ENCODE peak calls at places on chromosome 13, in five cellular contexts. One of them, this sample, is unnamed.

GRCh38 chr13:106753241-106753640 is 185.3 kb upstream of the ARGLU1 start:
- DNase-seq in thoracic aorta: no peak
- DNase-seq in left lung: no peak
- DNase-seq in mucosa of descending colon: no peak
- DNase-seq in fibroblast of mammary gland: no peak
- DNase-seq in this sample: no peak

GRCh38 chr13:40458283-40459031 is 208.0 kb downstream of the FOXO1 start:
- DNase-seq in thoracic aorta: no peak
- DNase-seq in left lung: no peak
- DNase-seq in mucosa of descending colon: no peak
- DNase-seq in fibroblast of mammary gland: no peak
- DNase-seq in this sample: no peak

GRCh38 chr13:48176781-48177180 is 56.2 kb upstream of the ITM2B start:
- DNase-seq in thoracic aorta: no peak
- DNase-seq in left lung: no peak
- DNase-seq in mucosa of descending colon: no peak
- DNase-seq in fibroblast of mammary gland: no peak
- DNase-seq in this sample: no peak

GRCh38 chr13:36639610-36640009 is 34.2 kb upstream of the SERTM1 start:
- DNase-seq in thoracic aorta: no peak
- DNase-seq in left lung: no peak
- DNase-seq in mucosa of descending colon: no peak
- DNase-seq in fibroblast of mammary gland: no peak
- DNase-seq in this sample: no peak

GRCh38 chr13:29162638-29163037 is 342.5 kb downstream of the MTUS2 start:
- DNase-seq in thoracic aorta: no peak
- DNase-seq in left lung: no peak
- DNase-seq in mucosa of descending colon: no peak
- DNase-seq in fibroblast of mammary gland: no peak
- DNase-seq in this sample: no peak

GRCh38 chr13:34467450-34468083 is 474.5 kb upstream of the NBEA start:
- DNase-seq in thoracic aorta: no peak
- DNase-seq in left lung: no peak
- DNase-seq in mucosa of descending colon: no peak
- DNase-seq in fibroblast of mammary gland: no peak
- DNase-seq in this sample: no peak

GRCh38 chr13:36724141-36724540 is 50.3 kb downstream of the SERTM1 start:
- DNase-seq in thoracic aorta: no peak
- DNase-seq in left lung: no peak
- DNase-seq in mucosa of descending colon: no peak
- DNase-seq in fibroblast of mammary gland: no peak
- DNase-seq in this sample: no peak

GRCh38 chr13:88483202-88483601 is 812.0 kb downstream of the SLITRK5 start:
- DNase-seq in thoracic aorta: no peak
- DNase-seq in left lung: no peak
- DNase-seq in mucosa of descending colon: no peak
- DNase-seq in fibroblast of mammary gland: no peak
- DNase-seq in this sample: no peak

GRCh38 chr13:110867380-110867779 is 47.5 kb downstream of the ANKRD10 start:
- DNase-seq in thoracic aorta: no peak
- DNase-seq in left lung: no peak
- DNase-seq in mucosa of descending colon: no peak
- DNase-seq in fibroblast of mammary gland: no peak
- DNase-seq in this sample: no peak

GRCh38 chr13:49370390-49370789 is 73.5 kb downstream of the CAB39L start:
- DNase-seq in thoracic aorta: no peak
- DNase-seq in left lung: no peak
- DNase-seq in mucosa of descending colon: no peak
- DNase-seq in fibroblast of mammary gland: no peak
- DNase-seq in this sample: no peak

GRCh38 chr13:23020246-23020843 is 160.4 kb upstream of the SGCG start:
- DNase-seq in thoracic aorta: no peak
- DNase-seq in left lung: no peak
- DNase-seq in mucosa of descending colon: no peak
- DNase-seq in fibroblast of mammary gland: peak; percentile 69
- DNase-seq in this sample: no peak

GRCh38 chr13:99442273-99442895 is 58.9 kb upstream of the TM9SF2 start:
- DNase-seq in thoracic aorta: no peak
- DNase-seq in left lung: no peak
- DNase-seq in mucosa of descending colon: no peak
- DNase-seq in fibroblast of mammary gland: peak; percentile 56
- DNase-seq in this sample: no peak

GRCh38 chr13:19634129-19634740 is 776 bp downstream of the MPHOSPH8 start:
- DNase-seq in thoracic aorta: no peak
- DNase-seq in left lung: no peak
- DNase-seq in mucosa of descending colon: no peak
- DNase-seq in fibroblast of mammary gland: peak; percentile 45
- DNase-seq in this sample: no peak

GRCh38 chr13:98798849-98799645 is 46.6 kb upstream of the SLC15A1 start:
- DNase-seq in thoracic aorta: no peak
- DNase-seq in left lung: no peak
- DNase-seq in mucosa of descending colon: no peak
- DNase-seq in fibroblast of mammary gland: peak; percentile 96
- DNase-seq in this sample: no peak

GRCh38 chr13:107851670-107852460 is 363.5 kb downstream of the LIG4 start:
- DNase-seq in thoracic aorta: no peak
- DNase-seq in left lung: no peak
- DNase-seq in mucosa of descending colon: no peak
- DNase-seq in fibroblast of mammary gland: no peak
- DNase-seq in this sample: no peak

GRCh38 chr13:72113070-72113469 is 246.1 kb upstream of the DACH1 start:
- DNase-seq in thoracic aorta: no peak
- DNase-seq in left lung: no peak
- DNase-seq in mucosa of descending colon: no peak
- DNase-seq in fibroblast of mammary gland: no peak
- DNase-seq in this sample: no peak
- H3K4me3 ChIP-seq in thoracic aorta: no peak overlapping the region
- H3K4me3 ChIP-seq in left lung: no peak overlapping the region
- H3K4me3 ChIP-seq in mucosa of descending colon: no peak overlapping the region
- H3K4me3 ChIP-seq in fibroblast of mammary gland: no peak overlapping the region
- H3K4me3 ChIP-seq in this sample: no peak overlapping the region

GRCh38 chr13:95643009-95643408 is 1.5 kb downstream of the DZIP1 start:
- DNase-seq in thoracic aorta: no peak
- DNase-seq in left lung: no peak
- DNase-seq in mucosa of descending colon: no peak
- DNase-seq in fibroblast of mammary gland: no peak
- DNase-seq in this sample: no peak

GRCh38 chr13:95644611-95645052 is at the start of gene DZIP1:
- DNase-seq in thoracic aorta: peak; percentile 15
- DNase-seq in left lung: peak; percentile 73
- DNase-seq in mucosa of descending colon: peak; percentile 56
- DNase-seq in fibroblast of mammary gland: peak; percentile 83
- DNase-seq in this sample: peak; percentile 85

GRCh38 chr13:95641961-95642621 is 2.4 kb downstream of the DZIP1 start:
- DNase-seq in thoracic aorta: no peak
- DNase-seq in left lung: no peak
- DNase-seq in mucosa of descending colon: peak; percentile 62
- DNase-seq in fibroblast of mammary gland: peak; percentile 40
- DNase-seq in this sample: no peak

GRCh38 chr13:95643814-95644598 is 500 bp downstream of the DZIP1 start:
- DNase-seq in thoracic aorta: no peak
- DNase-seq in left lung: no peak
- DNase-seq in mucosa of descending colon: no peak
- DNase-seq in fibroblast of mammary gland: peak; percentile 31
- DNase-seq in this sample: no peak

GRCh38 chr13:95643471-95643813 is 1.1 kb downstream of the DZIP1 start:
- DNase-seq in thoracic aorta: no peak
- DNase-seq in left lung: no peak
- DNase-seq in mucosa of descending colon: no peak
- DNase-seq in fibroblast of mammary gland: peak; percentile 54
- DNase-seq in this sample: no peak
- H3K4me3 ChIP-seq in thoracic aorta: peak overlapping the region; percentile 87
- H3K4me3 ChIP-seq in left lung: peak overlapping the region; percentile 32
- H3K4me3 ChIP-seq in mucosa of descending colon: no peak overlapping the region
- H3K4me3 ChIP-seq in fibroblast of mammary gland: peak overlapping the region; percentile 67
- H3K4me3 ChIP-seq in this sample: peak overlapping the region; percentile 66

GRCh38 chr13:28089065-28089464 is 11.3 kb downstream of the FLT3 start:
- DNase-seq in thoracic aorta: no peak
- DNase-seq in left lung: no peak
- DNase-seq in mucosa of descending colon: no peak
- DNase-seq in fibroblast of mammary gland: no peak
- DNase-seq in this sample: no peak
- H3K4me3 ChIP-seq in thoracic aorta: no peak overlapping the region
- H3K4me3 ChIP-seq in left lung: no peak overlapping the region
- H3K4me3 ChIP-seq in mucosa of descending colon: no peak overlapping the region
- H3K4me3 ChIP-seq in fibroblast of mammary gland: no peak overlapping the region
- H3K4me3 ChIP-seq in this sample: no peak overlapping the region

DNA sequence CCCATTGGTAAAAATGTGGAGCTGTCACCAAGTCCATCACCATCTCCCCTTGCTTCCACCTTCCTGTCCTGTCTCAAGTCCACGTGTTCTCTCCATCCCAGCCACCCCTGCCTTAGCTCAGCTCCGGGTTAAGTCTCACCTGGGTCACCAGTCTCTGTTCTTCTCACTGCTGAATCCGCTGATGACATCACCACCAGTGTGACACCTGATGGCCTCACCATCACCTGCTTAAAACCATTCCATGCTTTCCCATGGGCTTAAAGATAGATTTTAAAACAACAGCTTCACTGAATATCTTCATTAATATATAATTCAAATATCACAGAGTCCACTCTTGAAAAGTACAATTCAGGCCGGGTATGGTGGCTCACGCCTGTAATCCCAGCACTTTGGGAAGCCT is 42.1 kb downstream of the RGCC start:
- DNase-seq in thoracic aorta: no peak
- DNase-seq in left lung: no peak
- DNase-seq in mucosa of descending colon: no peak
- DNase-seq in fibroblast of mammary gland: no peak
- DNase-seq in this sample: no peak
- H3K4me3 ChIP-seq in thoracic aorta: no peak overlapping the region
- H3K4me3 ChIP-seq in left lung: no peak overlapping the region
- H3K4me3 ChIP-seq in mucosa of descending colon: no peak overlapping the region
- H3K4me3 ChIP-seq in fibroblast of mammary gland: no peak overlapping the region
- H3K4me3 ChIP-seq in this sample: no peak overlapping the region

GRCh38 chr13:74061939-74062595 is 72.1 kb downstream of the KLF12 start:
- DNase-seq in thoracic aorta: no peak
- DNase-seq in left lung: no peak
- DNase-seq in mucosa of descending colon: no peak
- DNase-seq in fibroblast of mammary gland: peak; percentile 63
- DNase-seq in this sample: no peak
- H3K4me3 ChIP-seq in thoracic aorta: peak overlapping the region; percentile 53
- H3K4me3 ChIP-seq in left lung: no peak overlapping the region
- H3K4me3 ChIP-seq in mucosa of descending colon: no peak overlapping the region
- H3K4me3 ChIP-seq in fibroblast of mammary gland: no peak overlapping the region
- H3K4me3 ChIP-seq in this sample: peak overlapping the region; percentile 38

GRCh38 chr13:64756621-64757020 is 2473.5 kb downstream of the PCDH9 start:
- DNase-seq in thoracic aorta: no peak
- DNase-seq in left lung: no peak
- DNase-seq in mucosa of descending colon: no peak
- DNase-seq in fibroblast of mammary gland: no peak
- DNase-seq in this sample: no peak
- H3K4me3 ChIP-seq in thoracic aorta: no peak overlapping the region
- H3K4me3 ChIP-seq in left lung: no peak overlapping the region
- H3K4me3 ChIP-seq in mucosa of descending colon: no peak overlapping the region
- H3K4me3 ChIP-seq in fibroblast of mammary gland: no peak overlapping the region
- H3K4me3 ChIP-seq in this sample: no peak overlapping the region

DNA sequence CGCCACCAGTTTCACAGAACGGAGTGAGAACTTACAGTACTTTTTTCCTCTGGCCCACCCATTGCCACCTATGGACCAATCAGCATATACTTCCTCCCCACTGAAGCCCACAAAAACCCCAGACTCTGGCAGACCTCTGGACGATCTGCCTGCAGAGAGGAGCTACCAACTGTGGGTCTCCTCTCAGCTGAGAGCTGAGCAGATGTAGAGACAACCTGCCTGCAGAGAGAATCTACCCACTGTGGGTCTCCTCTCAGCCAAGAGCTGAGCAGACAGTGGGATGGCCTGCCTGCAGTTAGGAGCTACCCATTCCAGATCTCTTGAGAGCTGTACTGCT is 69.7 kb downstream of the PIBF1 start:
- DNase-seq in thoracic aorta: no peak
- DNase-seq in left lung: no peak
- DNase-seq in mucosa of descending colon: no peak
- DNase-seq in fibroblast of mammary gland: no peak
- DNase-seq in this sample: no peak
- H3K4me3 ChIP-seq in thoracic aorta: no peak overlapping the region
- H3K4me3 ChIP-seq in left lung: no peak overlapping the region
- H3K4me3 ChIP-seq in mucosa of descending colon: no peak overlapping the region
- H3K4me3 ChIP-seq in fibroblast of mammary gland: no peak overlapping the region
- H3K4me3 ChIP-seq in this sample: no peak overlapping the region

DNA sequence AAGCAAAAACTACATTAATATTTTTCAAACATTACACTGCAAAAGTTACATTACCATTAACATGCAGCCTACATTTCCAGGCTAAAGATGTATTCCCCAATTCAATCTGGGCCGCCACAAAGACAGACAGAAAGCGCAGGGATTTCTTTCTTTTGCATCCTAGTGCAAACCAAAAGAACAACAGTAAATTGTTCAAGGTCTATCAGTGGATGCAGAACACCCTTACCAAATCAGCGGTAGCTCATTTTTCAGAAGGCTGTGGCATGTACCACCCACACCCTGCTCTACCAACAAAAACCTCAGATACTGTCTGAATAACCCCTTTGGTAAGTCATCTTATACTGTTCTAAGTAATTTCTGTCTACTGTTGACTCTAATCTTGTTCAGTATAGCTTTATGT is 3.6 kb downstream of the TPT1 start:
- DNase-seq in thoracic aorta: no peak
- DNase-seq in left lung: no peak
- DNase-seq in mucosa of descending colon: no peak
- DNase-seq in fibroblast of mammary gland: no peak
- DNase-seq in this sample: no peak
- H3K4me3 ChIP-seq in thoracic aorta: no peak overlapping the region
- H3K4me3 ChIP-seq in left lung: no peak overlapping the region
- H3K4me3 ChIP-seq in mucosa of descending colon: no peak overlapping the region
- H3K4me3 ChIP-seq in fibroblast of mammary gland: no peak overlapping the region
- H3K4me3 ChIP-seq in this sample: no peak overlapping the region

DNA sequence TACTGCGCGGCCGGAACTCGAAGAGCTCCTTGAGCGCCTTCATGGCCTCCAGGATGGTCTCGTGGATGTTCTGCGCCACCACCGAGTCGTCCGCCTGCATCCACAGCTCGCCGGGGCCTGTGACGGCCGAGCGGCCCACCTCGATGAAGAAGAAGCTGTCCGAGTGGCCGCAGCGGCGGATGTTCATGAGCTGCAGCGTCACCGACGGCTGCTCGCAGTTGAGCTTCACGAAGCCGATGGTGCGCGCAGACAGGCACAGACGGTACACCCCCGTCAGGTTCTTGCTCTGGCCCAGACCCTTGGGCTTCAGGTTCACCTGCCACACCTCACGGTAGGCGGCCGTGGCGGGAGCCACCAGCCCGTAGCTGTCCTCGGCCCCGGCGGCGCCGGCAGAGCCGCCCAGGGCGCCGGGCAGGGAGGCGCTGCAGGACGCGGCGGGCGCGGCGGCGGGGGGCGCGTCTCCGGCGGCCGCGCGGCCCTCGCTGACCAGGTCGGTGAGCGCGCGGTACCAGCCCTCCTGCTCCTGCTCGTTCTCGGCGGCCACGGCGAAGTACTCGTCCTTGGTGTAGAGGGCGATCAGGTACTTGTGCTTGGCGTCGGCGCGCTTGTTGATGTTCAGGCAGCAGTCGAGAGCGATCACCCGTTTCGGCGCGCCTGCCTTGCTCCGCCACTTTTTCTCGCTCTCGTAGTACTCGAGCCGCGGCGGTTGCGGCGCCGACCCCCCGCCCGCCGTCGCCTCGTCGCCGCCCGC is 1.1 kb downstream of the IRS2 start:
- DNase-seq in thoracic aorta: no peak
- DNase-seq in left lung: no peak
- DNase-seq in mucosa of descending colon: peak; percentile 66
- DNase-seq in fibroblast of mammary gland: peak; percentile 54
- DNase-seq in this sample: peak; percentile 76
- H3K4me3 ChIP-seq in thoracic aorta: peak overlapping the region; percentile 79
- H3K4me3 ChIP-seq in left lung: peak overlapping the region; percentile 38
- H3K4me3 ChIP-seq in mucosa of descending colon: peak overlapping the region; percentile 36
- H3K4me3 ChIP-seq in fibroblast of mammary gland: peak overlapping the region; percentile 63
- H3K4me3 ChIP-seq in this sample: peak overlapping the region; percentile 85

GRCh38 chr13:112968910-112969691 is at the start of gene MCF2L:
- DNase-seq in thoracic aorta: no peak
- DNase-seq in left lung: no peak
- DNase-seq in mucosa of descending colon: peak; percentile 77
- DNase-seq in fibroblast of mammary gland: peak; percentile 37
- DNase-seq in this sample: no peak
- H3K4me3 ChIP-seq in thoracic aorta: peak within 1 kb of the TSS; percentile 64
- H3K4me3 ChIP-seq in left lung: peak within 1 kb of the TSS; percentile 47
- H3K4me3 ChIP-seq in mucosa of descending colon: peak within 1 kb of the TSS; percentile 24
- H3K4me3 ChIP-seq in fibroblast of mammary gland: no peak within 1 kb of the TSS
- H3K4me3 ChIP-seq in this sample: peak within 1 kb of the TSS; percentile 65

This sample was measured in ascending aorta.